ENCODE peak calls at places on chromosomes 6 and 20, in ten cellular contexts. Y, W, U, F, O, B, V, C, J and Z are unnamed samples.

GRCh38 chr20:20367681-20368413 is at the start of gene INSM1:
- DNase-seq in Y (peak; percentile 10), W (peak; percentile 25), U (no peak), F (no peak), O (no peak), B (peak; percentile 35), V (no peak), C (no peak), J (peak; percentile 100), Z (no peak)

GRCh38 chr20:2398453-2398852 is 17.8 kb downstream of the TGM6 start:
- DNase-seq in Y (no peak), W (no peak), U (no peak), F (no peak), O (no peak), B (no peak), V (no peak), C (no peak), J (no peak), Z (no peak)

GRCh38 chr6:85285934-85286333 is 163.9 kb upstream of the NT5E start:
- DNase-seq in Y (no peak), W (no peak), U (no peak), F (no peak), O (no peak), B (no peak), V (no peak), C (no peak), J (no peak), Z (no peak)

GRCh38 chr6:79334674-79335073 is 100.2 kb upstream of the HMGN3 start:
- DNase-seq in Y (no peak), W (no peak), U (no peak), F (peak; percentile 10), O (no peak), B (no peak), V (no peak), C (no peak), J (no peak), Z (no peak)

GRCh38 chr6:91633374-91634184 is 1046.7 kb upstream of the MAP3K7 start:
- DNase-seq in Y (no peak), W (no peak), U (no peak), F (no peak), O (no peak), B (no peak), V (no peak), C (no peak), J (no peak), Z (no peak)

GRCh38 chr6:10369896-10370295 is 45.0 kb downstream of the TFAP2A start:
- DNase-seq in Y (no peak), W (no peak), U (no peak), F (no peak), O (peak; percentile 7), B (no peak), V (peak; percentile 41), C (no peak), J (no peak), Z (no peak)

GRCh38 chr20:61949363-61949713 is 116.3 kb downstream of the TAF4 start:
- DNase-seq in Y (no peak), W (no peak), U (no peak), F (no peak), O (no peak), B (no peak), V (no peak), C (no peak), J (no peak), Z (no peak)

GRCh38 chr20:59016795-59017492 is 2.3 kb upstream of the TUBB1 start:
- DNase-seq in Y (no peak), W (no peak), U (no peak), F (peak; percentile 11), O (peak; percentile 55), B (no peak), V (no peak), C (no peak), J (no peak), Z (no peak)

GRCh38 chr20:57276221-57276620 is 9.8 kb upstream of the BMP7 start:
- DNase-seq in Y (no peak), W (no peak), U (no peak), F (no peak), O (no peak), B (no peak), V (no peak), C (no peak), J (no peak), Z (no peak)

GRCh38 chr20:46348972-46349741 is 40.9 kb upstream of the CDH22 start:
- DNase-seq in Y (peak; percentile 81), W (peak; percentile 13), U (peak; percentile 35), F (peak; percentile 63), O (peak; percentile 28), B (peak; percentile 82), V (peak; percentile 31), C (no peak), J (peak; percentile 89), Z (peak; percentile 60)

GRCh38 chr6:35804996-35805736 is at the start of gene LHFPL5:
- DNase-seq in Y (peak; percentile 85), W (no peak), U (peak; percentile 32), F (peak; percentile 46), O (no peak), B (peak; percentile 93), V (no peak), C (no peak), J (peak; percentile 80), Z (peak; percentile 4)

GRCh38 chr20:49629606-49630005 is 61.7 kb upstream of the PTGIS start:
- DNase-seq in Y (no peak), W (no peak), U (no peak), F (no peak), O (peak; percentile 34), B (no peak), V (no peak), C (no peak), J (no peak), Z (no peak)

GRCh38 chr6:124490123-124490522 is 472.1 kb upstream of the RNF217 start:
- DNase-seq in Y (no peak), W (no peak), U (no peak), F (no peak), O (peak; percentile 22), B (no peak), V (no peak), C (no peak), J (no peak), Z (no peak)

GRCh38 chr6:6930223-6930880 is 177.4 kb upstream of the RREB1 start:
- DNase-seq in Y (no peak), W (no peak), U (no peak), F (no peak), O (no peak), B (no peak), V (no peak), C (no peak), J (no peak), Z (no peak)

GRCh38 chr20:57428611-57429496 is 37.7 kb downstream of the RBM38 start:
- DNase-seq in Y (no peak), W (peak; percentile 11), U (no peak), F (no peak), O (no peak), B (no peak), V (no peak), C (no peak), J (no peak), Z (peak; percentile 64)

GRCh38 chr6:47157063-47157462 is 114.9 kb upstream of the ADGRF1 start:
- DNase-seq in Y (no peak), W (no peak), U (no peak), F (no peak), O (no peak), B (no peak), V (no peak), C (no peak), J (no peak), Z (no peak)

GRCh38 chr6:111159628-111160027 is 72.3 kb downstream of the SLC16A10 start:
- DNase-seq in Y (no peak), W (no peak), U (no peak), F (no peak), O (no peak), B (no peak), V (no peak), C (no peak), J (no peak), Z (no peak)

GRCh38 chr20:29297411-29298270 is 1959.8 kb upstream of the DEFB115 start:
- DNase-seq in Y (no peak), W (no peak), U (no peak), F (no peak), O (no peak), B (no peak), V (no peak), C (no peak), J (no peak), Z (no peak)